ENCODE peak calls at places on chromosomes 7 and 10, in eight cellular contexts. C, M, N, E, O, V, B and Y are unnamed samples.
A peak's percentile ranks its signal among the peaks of the same experiment; 100 is the strongest.

GRCh38 chr7:29413511-29414178 is 150.0 kb upstream of the PRR15 start:
- DNase-seq in E (no peak), O (no peak), V (no peak), B (no peak), C (no peak), M (no peak), N (no peak), Y (peak; percentile 79)

GRCh38 chr10:7405637-7406036 is 5.2 kb downstream of the SFMBT2 start:
- DNase-seq in M (no peak), E (no peak), B (no peak), V (no peak), O (peak; percentile 4), C (no peak), N (peak; percentile 13), Y (no peak)

GRCh38 chr10:13993169-13993568 is 337.6 kb downstream of the FRMD4A start:
- DNase-seq in V (no peak), O (peak; percentile 71), B (no peak), M (peak; percentile 63), N (peak; percentile 66), C (no peak), E (no peak), Y (peak; percentile 72)

GRCh38 chr10:30215631-30216030 is 133.4 kb downstream of the MTPAP start:
- DNase-seq in E (no peak), B (no peak), M (peak; percentile 66), O (peak; percentile 12), C (no peak), N (no peak), V (no peak), Y (no peak)

GRCh38 chr7:94511763-94512162 is 2.2 kb downstream of the CASD1 start:
- DNase-seq in B (no peak), O (no peak), V (no peak), C (no peak), M (no peak), E (no peak), N (no peak), Y (peak; percentile 71)

GRCh38 chr10:35040761-35041501 is 49.2 kb downstream of the CUL2 start:
- DNase-seq in N (peak; percentile 59), O (peak; percentile 75), B (no peak), V (peak; percentile 13), C (no peak), E (no peak), M (no peak), Y (peak; percentile 46)

GRCh38 chr10:6300106-6300783 is 97.5 kb downstream of the PFKFB3 start:
- DNase-seq in V (peak; percentile 41), C (no peak), E (no peak), O (peak; percentile 67), B (peak; percentile 40), N (peak; percentile 46), M (no peak), Y (peak; percentile 40)

GRCh38 chr7:149670288-149670687 is 103.1 kb downstream of the ZNF467 start:
- DNase-seq in E (no peak), B (no peak), M (peak; percentile 59), C (peak; percentile 66), N (peak; percentile 11), V (no peak), O (peak; percentile 57), Y (no peak)

GRCh38 chr7:150361807-150362621 is 6.6 kb upstream of the REPIN1 start:
- DNase-seq in C (no peak), M (no peak), O (no peak), N (no peak), V (no peak), E (no peak), B (no peak), Y (no peak)

GRCh38 chr7:81014266-81014665 is 95.4 kb upstream of the SEMA3C start:
- DNase-seq in M (no peak), E (no peak), B (no peak), O (peak; percentile 82), N (no peak), V (no peak), C (no peak), Y (peak; percentile 75)

GRCh38 chr7:78039791-78040776 is 241.5 kb downstream of the PHTF2 start:
- DNase-seq in E (peak; percentile 7), M (no peak), N (no peak), B (peak; percentile 60), V (no peak), O (peak; percentile 26), C (no peak), Y (no peak)

GRCh38 chr7:154928136-154929005 is 74.6 kb downstream of the PAXIP1 start:
- DNase-seq in N (peak; percentile 93), E (no peak), V (peak; percentile 94), B (peak; percentile 34), M (no peak), O (peak; percentile 90), C (peak; percentile 63), Y (peak; percentile 93)

GRCh38 chr10:126098216-126098561 is 201.8 kb downstream of the FANK1 start:
- DNase-seq in C (peak; percentile 7), V (no peak), E (no peak), O (no peak), M (no peak), N (no peak), B (no peak), Y (no peak)

GRCh38 chr7:79199961-79200360 is 253.5 kb downstream of the MAGI2 start:
- DNase-seq in N (no peak), C (no peak), M (no peak), B (no peak), O (peak; percentile 53), V (no peak), E (no peak), Y (no peak)

GRCh38 chr10:7529638-7530037 is 118.8 kb upstream of the SFMBT2 start:
- DNase-seq in N (peak; percentile 5), C (no peak), E (no peak), M (peak; percentile 32), O (peak; percentile 31), B (no peak), V (peak; percentile 39), Y (peak; percentile 17)

GRCh38 chr7:98079891-98080653 is 26.6 kb upstream of the LMTK2 start:
- DNase-seq in M (no peak), B (no peak), V (no peak), O (no peak), N (no peak), E (no peak), C (no peak), Y (no peak)

GRCh38 chr7:50321678-50322077 is 17.2 kb downstream of the IKZF1 start:
- DNase-seq in M (no peak), V (no peak), N (no peak), B (peak; percentile 76), O (no peak), C (no peak), E (no peak), Y (no peak)

GRCh38 chr10:75547391-75548298 is 116.2 kb downstream of the LRMDA start:
- DNase-seq in N (peak; percentile 89), E (no peak), O (peak; percentile 89), B (no peak), C (no peak), V (peak; percentile 88), M (no peak), Y (peak; percentile 67)

GRCh38 chr7:157666530-157667040 is 329.8 kb downstream of the DNAJB6 start:
- DNase-seq in M (no peak), N (no peak), V (no peak), B (no peak), C (no peak), E (no peak), O (no peak), Y (no peak)

GRCh38 chr10:103481974-103482531 is 3.0 kb upstream of the CALHM3 start:
- DNase-seq in O (peak; percentile 82), M (no peak), C (no peak), B (peak; percentile 51), V (no peak), N (peak; percentile 74), E (no peak), Y (peak; percentile 42)

GRCh38 chr7:115672024-115672423 is 358.5 kb downstream of the TFEC start:
- DNase-seq in B (no peak), C (no peak), V (no peak), N (peak; percentile 7), M (no peak), O (peak; percentile 45), E (no peak), Y (no peak)

GRCh38 chr7:47601119-47601880 is 19.4 kb upstream of the TNS3 start:
- DNase-seq in O (peak; percentile 92), V (peak; percentile 75), M (no peak), E (no peak), B (no peak), N (peak; percentile 94), C (no peak), Y (peak; percentile 96)

GRCh38 chr10:84188815-84189214 is 5.5 kb upstream of the CDHR1 start:
- DNase-seq in V (no peak), M (no peak), O (no peak), N (no peak), E (no peak), B (no peak), C (no peak), Y (no peak)

GRCh38 chr7:101250324-101250723 is 5.4 kb upstream of the FIS1 start:
- DNase-seq in N (no peak), C (no peak), M (no peak), V (no peak), E (no peak), B (no peak), O (no peak), Y (no peak)

DNA sequence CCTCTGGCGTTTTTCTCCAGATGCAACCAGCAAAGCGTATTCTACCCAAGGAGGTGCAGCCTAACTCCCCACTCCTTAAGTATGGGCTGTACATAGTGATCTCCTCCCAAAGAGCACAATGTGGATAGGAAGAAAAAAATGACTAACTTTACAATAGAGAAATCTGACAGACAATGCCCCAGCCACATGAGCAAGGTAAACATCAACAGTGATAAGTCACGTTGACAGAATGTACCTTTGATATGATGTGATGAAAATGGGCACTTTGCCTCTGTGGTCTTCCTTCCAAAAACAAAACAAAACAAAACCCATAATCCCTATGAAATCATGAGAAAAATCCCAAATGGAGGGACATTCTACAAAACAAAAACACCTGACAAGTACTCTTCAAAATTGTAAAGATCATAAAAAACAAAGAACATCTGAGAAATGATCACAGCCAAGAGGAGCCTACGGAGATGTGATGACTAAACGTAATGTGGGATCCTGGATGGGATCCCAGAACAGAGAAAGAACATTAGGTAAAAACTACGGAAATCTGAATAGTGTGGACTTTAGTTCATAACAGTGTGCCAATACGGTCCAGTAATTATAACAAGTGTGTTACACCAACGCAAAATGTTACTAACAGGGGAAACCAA is 50.6 kb downstream of the ABLIM1 start:
- DNase-seq in O (peak; percentile 56), N (no peak), M (no peak), B (no peak), E (no peak), V (no peak), C (no peak), Y (peak; percentile 47)
- H3K27ac ChIP-seq in O (no peak overlapping the region), N (no peak overlapping the region), M (peak overlapping the region; percentile 39), B (no peak overlapping the region), E (no peak overlapping the region), V (no peak overlapping the region), C (peak overlapping the region; percentile 75), Y (no peak overlapping the region)

GRCh38 chr7:129840757-129841156 is 112.0 kb downstream of the UBE2H start:
- DNase-seq in V (peak; percentile 53), B (no peak), O (peak; percentile 61), M (no peak), E (no peak), N (no peak), C (no peak), Y (no peak)
- H3K27ac ChIP-seq in V (peak overlapping the region; percentile 49), B (no peak overlapping the region), O (peak overlapping the region; percentile 44), M (peak overlapping the region; percentile 64), E (no peak overlapping the region), N (peak overlapping the region; percentile 36), C (peak overlapping the region; percentile 2), Y (no peak overlapping the region)

GRCh38 chr10:78515037-78515872 is 481.6 kb downstream of the RPS24 start:
- DNase-seq in N (no peak), B (no peak), M (no peak), E (no peak), O (peak; percentile 52), V (no peak), C (no peak), Y (no peak)
- H3K27ac ChIP-seq in N (no peak overlapping the region), B (no peak overlapping the region), M (no peak overlapping the region), E (no peak overlapping the region), O (no peak overlapping the region), V (no peak overlapping the region), C (no peak overlapping the region), Y (no peak overlapping the region)

GRCh38 chr10:100014129-100014762 is 4.5 kb upstream of the DNMBP start:
- DNase-seq in E (no peak), N (no peak), O (no peak), M (no peak), C (no peak), B (no peak), V (no peak), Y (no peak)
- H3K27ac ChIP-seq in E (no peak overlapping the region), N (no peak overlapping the region), O (no peak overlapping the region), M (no peak overlapping the region), C (no peak overlapping the region), B (no peak overlapping the region), V (no peak overlapping the region), Y (no peak overlapping the region)